ENCODE peak calls at places on chromosomes 3 and 15, in six cellular contexts. N is tibial nerve, F is cardiac muscle cell, E is A549, Z is hepatocyte, K is suprapubic skin. R is an unnamed sample. For H3K9me3, the result is how much of the 10 kb centered on the place peaks cover.

GRCh38 chr15:60096157-60096556 is 92.0 kb downstream of the FOXB1 start:
- DNase-seq in N (no peak), F (no peak), E (no peak), Z (no peak), K (no peak), R (no peak)

GRCh38 chr3:45936261-45936660 is 7.0 kb upstream of the CXCR6 start:
- DNase-seq in N (no peak), F (no peak), E (no peak), Z (no peak), K (peak), R (no peak)

GRCh38 chr3:38205472-38205805 is 40.1 kb downstream of the OXSR1 start:
- DNase-seq in N (no peak), F (no peak), E (no peak), Z (no peak), K (no peak), R (no peak)

GRCh38 chr3:188244395-188244861 is 90.5 kb downstream of the LPP start:
- DNase-seq in N (no peak), F (no peak), E (peak), Z (peak), K (no peak), R (no peak)

GRCh38 chr15:95912280-95912625 is 418.2 kb upstream of the NR2F2 start:
- DNase-seq in N (no peak), F (no peak), E (no peak), Z (no peak), K (no peak), R (peak)

GRCh38 chr3:177751770-177752169 is 554.5 kb upstream of the TBL1XR1 start:
- DNase-seq in N (no peak), F (no peak), E (no peak), Z (no peak), K (no peak), R (no peak)

GRCh38 chr3:99269606-99270355 is 368.3 kb upstream of the DCBLD2 start:
- DNase-seq in N (no peak), F (no peak), E (no peak), Z (no peak), K (no peak), R (no peak)

GRCh38 chr15:46251873-46252272 is 617.0 kb downstream of the SQOR start:
- DNase-seq in N (no peak), F (no peak), E (no peak), Z (no peak), K (no peak), R (no peak)

GRCh38 chr3:63706321-63707085 is 54.0 kb downstream of the SNTN start:
- DNase-seq in N (no peak), F (no peak), E (no peak), Z (no peak), K (no peak), R (no peak)

GRCh38 chr15:89664951-89665350 is 9.7 kb upstream of the KIF7 start:
- DNase-seq in N (no peak), F (no peak), E (no peak), Z (no peak), K (no peak), R (no peak)

GRCh38 chr3:123314409-123315270 is 112.9 kb downstream of the SEC22A start:
- DNase-seq in N (no peak), F (no peak), E (no peak), Z (no peak), K (no peak), R (no peak)

GRCh38 chr15:96102631-96103030 is 227.9 kb upstream of the NR2F2 start:
- DNase-seq in N (no peak), F (no peak), E (no peak), Z (no peak), K (no peak), R (no peak)

GRCh38 chr15:30921781-30922371 is 18.2 kb downstream of the FAN1 start:
- DNase-seq in N (no peak), F (no peak), E (no peak), Z (no peak), K (no peak), R (no peak)

GRCh38 chr3:33490641-33491241 is 50.5 kb upstream of the UBP1 start:
- DNase-seq in N (no peak), F (peak), E (no peak), Z (no peak), K (no peak), R (no peak)

GRCh38 chr3:38168988-38169363 is 3.6 kb downstream of the OXSR1 start:
- DNase-seq in N (no peak), F (no peak), E (no peak), Z (no peak), K (no peak), R (no peak)

GRCh38 chr3:12865271-12865670 is 23.9 kb upstream of the RPL32 start:
- DNase-seq in N (no peak), F (no peak), E (no peak), Z (no peak), K (no peak), R (no peak)

GRCh38 chr3:98259707-98260106 is 4.3 kb upstream of the OR5H6 start:
- DNase-seq in N (no peak), F (no peak), E (no peak), Z (no peak), K (no peak), R (peak)

GRCh38 chr3:105304487-105304886 is 62.2 kb upstream of the ALCAM start:
- DNase-seq in N (no peak), F (no peak), E (no peak), Z (peak), K (no peak), R (no peak)

GRCh38 chr15:68706256-68706655 is 114.4 kb downstream of the ANP32A start:
- DNase-seq in N (no peak), F (no peak), E (no peak), Z (no peak), K (no peak), R (no peak)

GRCh38 chr15:39125904-39126303 is 455.0 kb upstream of the THBS1 start:
- DNase-seq in N (no peak), F (peak), E (peak), Z (peak), K (no peak), R (peak)

GRCh38 chr15:72502220-72502809 is 28.2 kb downstream of the ARIH1 start:
- DNase-seq in N (no peak), F (no peak), E (no peak), Z (no peak), K (no peak), R (no peak)

GRCh38 chr3:168250415-168250861 is 154.7 kb upstream of the GOLIM4 start:
- DNase-seq in N (no peak), F (peak), E (no peak), Z (no peak), K (no peak), R (no peak)

GRCh38 chr3:195546130-195546560 is 3.0 kb upstream of the PPP1R2 start:
- DNase-seq in N (no peak), F (no peak), E (peak), Z (no peak), K (no peak), R (no peak)

GRCh38 chr3:125055165-125055912 is 458 bp downstream of the HEG1 start:
- DNase-seq in N (no peak), F (no peak), E (no peak), Z (peak), K (no peak), R (peak)

GRCh38 chr3:87437765-87438164 is 161.4 kb upstream of the POU1F1 start:
- DNase-seq in N (no peak), F (no peak), E (no peak), Z (no peak), K (no peak), R (no peak)

GRCh38 chr15:81176291-81176893 is 20.3 kb upstream of the IL16 start:
- DNase-seq in N (no peak), F (no peak), E (no peak), Z (no peak), K (peak), R (no peak)

GRCh38 chr3:72595376-72595775 is 252.9 kb downstream of the SHQ1 start:
- DNase-seq in N (no peak), F (no peak), E (no peak), Z (no peak), K (no peak), R (peak)

GRCh38 chr3:67765575-67765974 is 111.2 kb upstream of the SUCLG2 start:
- DNase-seq in N (no peak), F (no peak), E (no peak), Z (no peak), K (no peak), R (no peak)

GRCh38 chr15:73617310-73617709 is 15.9 kb downstream of the NPTN start:
- DNase-seq in N (no peak), F (no peak), E (no peak), Z (no peak), K (no peak), R (peak)

GRCh38 chr3:40309925-40310635 is 573 bp downstream of the EIF1B start:
- DNase-seq in N (no peak), F (peak), E (no peak), Z (peak), K (peak), R (peak)

GRCh38 chr3:123392871-123393620 is 55.8 kb downstream of the ADCY5 start:
- DNase-seq in N (no peak), F (no peak), E (no peak), Z (no peak), K (no peak), R (no peak)

GRCh38 chr3:195531683-195532082 is 11.4 kb downstream of the PPP1R2 start:
- DNase-seq in N (no peak), F (no peak), E (no peak), Z (no peak), K (no peak), R (no peak)

GRCh38 chr15:58572521-58572920 is 140.7 kb downstream of the LIPC start:
- DNase-seq in N (no peak), F (no peak), E (no peak), Z (no peak), K (no peak), R (no peak)

GRCh38 chr15:38589502-38589901 is 24.9 kb upstream of the RASGRP1 start:
- DNase-seq in N (no peak), F (no peak), E (peak), Z (peak), K (no peak), R (no peak)

GRCh38 chr3:28173831-28174230 is 67.6 kb upstream of the CMC1 start:
- DNase-seq in N (no peak), F (no peak), E (no peak), Z (no peak), K (no peak), R (no peak)
- H3K4me3 ChIP-seq in N (no peak), F (no peak), E (no peak), Z (no peak), K (no peak), R (no peak)

DNA sequence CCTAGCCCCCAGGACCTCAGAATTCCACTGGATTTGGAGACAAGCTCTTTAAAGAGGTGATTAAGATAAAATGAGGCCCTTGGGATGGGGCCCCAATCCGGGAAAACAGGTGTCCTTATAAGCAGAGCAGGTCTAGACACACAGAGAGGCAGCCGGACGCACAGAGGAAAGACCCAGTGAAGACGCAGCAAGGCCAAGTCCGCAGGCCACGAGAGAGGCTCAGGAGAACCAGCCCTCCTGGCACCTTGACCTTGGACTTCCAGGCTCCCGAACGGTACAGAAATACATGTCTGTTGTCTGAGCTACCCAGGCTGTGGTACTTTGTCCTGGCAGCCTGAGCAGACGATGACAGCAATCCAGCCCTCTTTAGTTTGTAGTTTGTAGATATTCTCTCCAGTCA is 324.5 kb downstream of the OCA2 start:
- DNase-seq in N (no peak), F (no peak), E (no peak), Z (no peak), K (no peak), R (no peak)
- H3K9me3 ChIP-seq in N (under half), F (under half), E (under half), Z (under half), K (under half), R (under half)

GRCh38 chr15:79172801-79173460 is 82.4 kb upstream of the RASGRF1 start:
- DNase-seq in N (no peak), F (no peak), E (no peak), Z (no peak), K (peak), R (no peak)

GRCh38 chr15:79172032-79172481 is 81.5 kb upstream of the RASGRF1 start:
- DNase-seq in N (no peak), F (no peak), E (no peak), Z (no peak), K (peak), R (no peak)

GRCh38 chr15:79170256-79170664 is 79.7 kb upstream of the RASGRF1 start:
- DNase-seq in N (no peak), F (no peak), E (peak), Z (peak), K (no peak), R (no peak)

GRCh38 chr15:79169531-79170123 is 79.0 kb upstream of the RASGRF1 start:
- DNase-seq in N (no peak), F (no peak), E (no peak), Z (no peak), K (no peak), R (no peak)

GRCh38 chr15:79171320-79172031 is 80.9 kb upstream of the RASGRF1 start:
- DNase-seq in N (no peak), F (no peak), E (no peak), Z (no peak), K (no peak), R (no peak)
- H3K4me3 ChIP-seq in N (no peak), F (no peak), E (no peak), Z (no peak), K (no peak), R (no peak)

GRCh38 chr3:143650827-143651226 is 197.4 kb downstream of the SLC9A9 start:
- DNase-seq in N (no peak), F (no peak), E (no peak), Z (no peak), K (no peak), R (no peak)
- H3K9me3 ChIP-seq in N (under half), F (under half), E (under half), Z (under half), K (under half), R (under half)

DNA sequence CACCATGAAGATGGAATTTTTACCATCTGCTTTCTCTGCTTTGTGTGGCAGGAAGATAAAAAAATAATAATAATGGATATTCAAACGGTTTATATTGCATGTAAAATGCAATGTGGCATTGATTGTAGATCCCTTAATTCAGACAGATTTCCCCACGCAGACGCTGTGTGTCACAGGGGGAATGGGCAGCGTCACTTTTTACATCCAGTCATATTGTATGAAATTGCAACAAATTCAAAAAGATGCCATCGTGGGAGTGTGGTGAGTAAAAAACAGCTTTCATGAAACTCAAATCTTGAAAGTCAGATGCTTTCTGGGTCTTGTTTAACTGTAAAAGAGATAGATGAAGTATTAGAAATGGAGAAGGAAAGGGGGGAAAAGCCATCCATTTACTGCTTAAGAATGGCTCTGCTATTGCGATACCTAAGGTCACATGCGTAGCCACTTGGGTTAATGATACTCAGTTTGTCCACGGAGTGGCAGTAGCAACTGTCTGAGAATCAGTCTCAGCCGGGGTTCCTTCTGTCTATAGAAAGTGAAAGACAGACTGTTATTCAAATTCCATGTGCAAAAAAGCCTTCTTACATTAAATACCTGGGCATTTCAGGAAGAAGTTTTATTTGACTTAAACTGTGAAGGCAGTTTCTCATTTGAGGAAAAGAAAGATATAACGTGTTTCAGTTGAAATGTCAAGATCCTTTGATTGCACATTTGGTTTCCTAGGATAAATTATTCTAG is 28.5 kb downstream of the BTD start:
- DNase-seq in N (no peak), F (peak), E (peak), Z (peak), K (no peak), R (peak)
- H3K4me3 ChIP-seq in N (peak), F (no peak), E (peak), Z (no peak), K (peak), R (peak)

DNA sequence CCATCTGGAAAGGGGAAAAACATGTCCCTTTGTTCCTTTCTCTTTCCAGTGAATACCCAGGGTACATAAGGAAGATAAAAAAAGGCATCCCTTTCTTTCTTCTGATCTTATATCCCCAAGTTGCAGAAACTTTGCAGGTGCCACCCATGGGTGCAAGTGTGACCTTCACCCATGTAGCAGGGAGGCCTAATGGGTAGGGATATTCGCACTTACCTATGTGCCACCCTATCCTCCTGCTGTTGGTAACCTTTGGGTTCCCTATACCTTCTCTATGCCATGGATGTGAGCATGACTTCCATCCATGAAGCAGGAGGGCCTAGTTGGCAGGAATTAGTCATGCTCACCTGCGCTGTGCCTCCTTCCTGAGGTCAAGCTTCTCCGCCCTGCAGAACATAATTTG is 59.2 kb upstream of the C15orf39 start:
- DNase-seq in N (no peak), F (no peak), E (no peak), Z (no peak), K (peak), R (no peak)
- H3K9me3 ChIP-seq in N (under half), F (under half), E (under half), Z (under half), K (under half), R (under half)

DNA sequence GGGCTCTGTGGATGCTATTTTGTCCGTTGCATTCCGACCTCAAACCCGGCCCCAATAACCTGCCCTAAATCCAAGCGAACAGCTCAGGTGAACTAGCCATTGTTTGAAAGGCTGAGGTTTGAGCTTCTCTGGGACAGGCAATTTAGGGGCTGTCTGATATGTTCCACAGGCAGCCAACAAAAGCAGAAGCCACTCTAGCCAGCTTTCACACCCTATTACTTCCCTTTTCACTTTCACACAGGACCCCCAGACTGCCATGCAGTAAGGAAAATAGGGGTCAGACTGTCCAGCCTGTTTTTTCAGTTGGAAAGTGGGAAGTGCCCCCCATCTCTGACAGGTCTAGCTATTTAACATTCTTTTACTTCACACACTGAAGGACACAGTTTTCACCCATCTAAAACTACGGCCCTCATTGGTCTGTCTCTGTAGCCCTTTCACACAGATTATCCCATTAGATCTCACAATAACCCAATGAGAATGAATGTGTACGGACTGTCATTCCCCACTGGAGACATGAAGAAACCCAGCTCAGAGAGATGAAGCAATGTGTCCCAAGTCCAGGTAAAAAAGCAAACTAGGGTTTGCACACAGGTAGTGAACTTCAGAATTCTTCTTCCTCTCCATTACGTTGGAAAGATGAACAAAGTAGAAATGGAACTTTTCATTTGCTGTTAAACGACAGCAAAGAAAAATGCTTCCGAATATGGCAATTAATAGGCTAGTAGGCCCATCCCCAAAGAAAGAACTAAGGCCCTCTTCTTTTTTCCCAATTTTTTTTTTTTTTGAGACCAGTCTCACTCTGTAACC is 1.9 kb downstream of the CCDC12 start:
- DNase-seq in N (no peak), F (no peak), E (no peak), Z (no peak), K (no peak), R (no peak)
- H3K4me3 ChIP-seq in N (no peak), F (no peak), E (peak), Z (no peak), K (peak), R (no peak)

DNA sequence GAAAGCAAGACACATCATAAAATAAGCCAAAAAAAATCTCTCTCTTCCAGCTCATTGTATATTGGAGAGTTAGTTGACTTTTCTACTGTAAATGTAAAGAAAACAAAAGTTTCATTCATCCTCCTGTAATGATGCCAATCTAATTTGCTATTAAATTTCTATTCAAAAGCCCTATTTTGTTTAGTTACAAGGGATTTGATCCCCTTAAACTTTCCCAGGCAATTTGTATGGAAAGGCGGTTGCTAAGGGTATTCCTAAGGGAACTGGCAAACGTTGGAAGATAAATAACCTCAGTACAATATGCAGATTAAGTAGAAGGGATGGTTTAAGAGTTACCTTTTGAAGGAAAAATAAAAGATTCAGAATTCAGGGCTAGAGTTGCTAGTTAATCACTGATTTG is 352.7 kb downstream of the TIGIT start:
- DNase-seq in N (no peak), F (no peak), E (no peak), Z (no peak), K (no peak), R (no peak)
- H3K9me3 ChIP-seq in N (under half), F (under half), E (under half), Z (under half), K (under half), R (under half)

R was measured in SJCRH30.